ENCODE peak calls at places on chromosomes 16 and 17, in five cellular contexts. One of them, this sample, is unnamed.

GRCh38 chr17:43998552-43998951 is 5.9 kb upstream of the NAGS start:
- DNase-seq in activated CD4-positive, alpha-beta T cell treated with anti-CD3 and anti-CD28 coated beads, Interleukin-2, amount 50 U/mL, for 1 hour: no peak
- DNase-seq in Calu3: no peak
- DNase-seq in T-helper 22 cell: no peak
- DNase-seq in AG20443: no peak
- DNase-seq in this sample: no peak

GRCh38 chr17:180380-181212 is 854 bp downstream of the DOC2B start:
- DNase-seq in AG20443: no peak
- DNase-seq in activated CD4-positive, alpha-beta T cell treated with anti-CD3 and anti-CD28 coated beads, Interleukin-2, amount 50 U/mL, for 1 hour: no peak
- DNase-seq in Calu3: no peak
- DNase-seq in T-helper 22 cell: no peak
- DNase-seq in this sample: peak

GRCh38 chr17:7056386-7056785 is 12.5 kb upstream of the SLC16A11 start:
- DNase-seq in T-helper 22 cell: no peak
- DNase-seq in Calu3: no peak
- DNase-seq in activated CD4-positive, alpha-beta T cell treated with anti-CD3 and anti-CD28 coated beads, Interleukin-2, amount 50 U/mL, for 1 hour: no peak
- DNase-seq in AG20443: no peak
- DNase-seq in this sample: no peak

GRCh38 chr16:10502766-10503165 is 77.6 kb downstream of the EMP2 start:
- DNase-seq in T-helper 22 cell: no peak
- DNase-seq in AG20443: no peak
- DNase-seq in activated CD4-positive, alpha-beta T cell treated with anti-CD3 and anti-CD28 coated beads, Interleukin-2, amount 50 U/mL, for 1 hour: no peak
- DNase-seq in Calu3: no peak
- DNase-seq in this sample: no peak

GRCh38 chr17:43721537-43722268 is 36.9 kb downstream of the SOST start:
- DNase-seq in AG20443: peak
- DNase-seq in T-helper 22 cell: no peak
- DNase-seq in activated CD4-positive, alpha-beta T cell treated with anti-CD3 and anti-CD28 coated beads, Interleukin-2, amount 50 U/mL, for 1 hour: no peak
- DNase-seq in Calu3: no peak
- DNase-seq in this sample: no peak

GRCh38 chr16:31145398-31145990 is 4.4 kb downstream of the PRSS36 start:
- DNase-seq in Calu3: no peak
- DNase-seq in T-helper 22 cell: no peak
- DNase-seq in AG20443: no peak
- DNase-seq in activated CD4-positive, alpha-beta T cell treated with anti-CD3 and anti-CD28 coated beads, Interleukin-2, amount 50 U/mL, for 1 hour: no peak
- DNase-seq in this sample: peak

GRCh38 chr17:43326490-43327275 is 72.1 kb upstream of the ARL4D start:
- DNase-seq in T-helper 22 cell: no peak
- DNase-seq in AG20443: no peak
- DNase-seq in activated CD4-positive, alpha-beta T cell treated with anti-CD3 and anti-CD28 coated beads, Interleukin-2, amount 50 U/mL, for 1 hour: no peak
- DNase-seq in Calu3: no peak
- DNase-seq in this sample: no peak

GRCh38 chr16:14405611-14406537 is 224.2 kb downstream of the PARN start:
- DNase-seq in Calu3: peak
- DNase-seq in activated CD4-positive, alpha-beta T cell treated with anti-CD3 and anti-CD28 coated beads, Interleukin-2, amount 50 U/mL, for 1 hour: no peak
- DNase-seq in AG20443: peak
- DNase-seq in T-helper 22 cell: no peak
- DNase-seq in this sample: peak

GRCh38 chr17:17741346-17742023 is 60.2 kb downstream of the RAI1 start:
- DNase-seq in Calu3: no peak
- DNase-seq in activated CD4-positive, alpha-beta T cell treated with anti-CD3 and anti-CD28 coated beads, Interleukin-2, amount 50 U/mL, for 1 hour: no peak
- DNase-seq in T-helper 22 cell: no peak
- DNase-seq in AG20443: peak
- DNase-seq in this sample: no peak

GRCh38 chr16:48003226-48003907 is 152.4 kb downstream of the ABCC12 start:
- DNase-seq in AG20443: no peak
- DNase-seq in Calu3: no peak
- DNase-seq in T-helper 22 cell: no peak
- DNase-seq in activated CD4-positive, alpha-beta T cell treated with anti-CD3 and anti-CD28 coated beads, Interleukin-2, amount 50 U/mL, for 1 hour: no peak
- DNase-seq in this sample: no peak

GRCh38 chr16:11232852-11233726 is 22.9 kb downstream of the SOCS1 start:
- DNase-seq in T-helper 22 cell: peak
- DNase-seq in activated CD4-positive, alpha-beta T cell treated with anti-CD3 and anti-CD28 coated beads, Interleukin-2, amount 50 U/mL, for 1 hour: peak
- DNase-seq in AG20443: no peak
- DNase-seq in Calu3: no peak
- DNase-seq in this sample: no peak

GRCh38 chr17:17069849-17070248 is 27.6 kb downstream of the MPRIP start:
- DNase-seq in T-helper 22 cell: no peak
- DNase-seq in AG20443: no peak
- DNase-seq in Calu3: no peak
- DNase-seq in activated CD4-positive, alpha-beta T cell treated with anti-CD3 and anti-CD28 coated beads, Interleukin-2, amount 50 U/mL, for 1 hour: no peak
- DNase-seq in this sample: no peak

GRCh38 chr17:19398301-19399181 is 11.6 kb upstream of the MFAP4 start:
- DNase-seq in Calu3: peak
- DNase-seq in AG20443: peak
- DNase-seq in T-helper 22 cell: no peak
- DNase-seq in activated CD4-positive, alpha-beta T cell treated with anti-CD3 and anti-CD28 coated beads, Interleukin-2, amount 50 U/mL, for 1 hour: no peak
- DNase-seq in this sample: no peak

GRCh38 chr17:34750004-34750403 is 170.6 kb downstream of the TMEM132E start:
- DNase-seq in AG20443: no peak
- DNase-seq in activated CD4-positive, alpha-beta T cell treated with anti-CD3 and anti-CD28 coated beads, Interleukin-2, amount 50 U/mL, for 1 hour: no peak
- DNase-seq in T-helper 22 cell: no peak
- DNase-seq in Calu3: no peak
- DNase-seq in this sample: no peak